ENCODE peak calls at places on chromosomes 6 and 20, in ten cellular contexts. I is Calu3; Q is A549; P is pulmonary artery endothelial cell; O is T-cell; N is NT2/D1; T is lower lobe of right lung; J is heart right ventricle; H is effector CD8-positive, alpha-beta T cell; R is memory B cell. A is an unnamed sample.

GRCh38 chr6:161984707-161985106 is 710.8 kb upstream of the AGPAT4 start:
- DNase-seq in I (no peak), Q (no peak), P (no peak), O (no peak), N (no peak), T (no peak), J (no peak), H (no peak), R (no peak), A (no peak)

GRCh38 chr6:39403304-39403703 is 80.8 kb upstream of the KCNK16 start:
- DNase-seq in I (no peak), Q (no peak), P (no peak), O (no peak), N (no peak), T (no peak), J (no peak), H (no peak), R (no peak), A (no peak)

GRCh38 chr20:63273635-63274380 is 1.2 kb downstream of the ARFGAP1 start:
- DNase-seq in I (no peak), Q (peak), P (no peak), O (no peak), N (no peak), T (no peak), J (no peak), H (no peak), R (no peak), A (no peak)

GRCh38 chr20:18090477-18090876 is 32.8 kb upstream of the OVOL2 start:
- DNase-seq in I (no peak), Q (no peak), P (no peak), O (no peak), N (no peak), T (no peak), J (no peak), H (no peak), R (no peak), A (no peak)

GRCh38 chr20:44302026-44302669 is 8.9 kb downstream of the FITM2 start:
- DNase-seq in I (no peak), Q (no peak), P (no peak), O (no peak), N (no peak), T (no peak), J (no peak), H (no peak), R (no peak), A (no peak)

GRCh38 chr20:571754-572331 is 28.3 kb upstream of the CSNK2A1 start:
- DNase-seq in I (peak), Q (no peak), P (no peak), O (no peak), N (no peak), T (peak), J (peak), H (no peak), R (no peak), A (peak)

GRCh38 chr6:170082067-170082466 is 208.8 kb downstream of the DLL1 start:
- DNase-seq in I (no peak), Q (no peak), P (no peak), O (no peak), N (no peak), T (peak), J (peak), H (no peak), R (no peak), A (peak)

GRCh38 chr6:107116328-107116892 is 1.1 kb upstream of the BEND3 start:
- DNase-seq in I (peak), Q (no peak), P (no peak), O (no peak), N (peak), T (peak), J (no peak), H (no peak), R (peak), A (peak)

GRCh38 chr6:79157961-79158644 is 76.4 kb downstream of the HMGN3 start:
- DNase-seq in I (no peak), Q (no peak), P (no peak), O (no peak), N (no peak), T (no peak), J (no peak), H (no peak), R (no peak), A (no peak)

GRCh38 chr20:34222208-34222607 is 19.0 kb upstream of the ASIP start:
- DNase-seq in I (no peak), Q (no peak), P (no peak), O (no peak), N (no peak), T (no peak), J (no peak), H (no peak), R (no peak), A (peak)

GRCh38 chr6:7108196-7108963 is 619 bp downstream of the RREB1 start:
- DNase-seq in I (peak), Q (peak), P (no peak), O (peak), N (no peak), T (peak), J (peak), H (no peak), R (no peak), A (peak)

GRCh38 chr6:135722679-135723078 is 128.8 kb upstream of the PDE7B start:
- DNase-seq in I (peak), Q (peak), P (peak), O (no peak), N (no peak), T (no peak), J (no peak), H (no peak), R (no peak), A (no peak)

GRCh38 chr20:17542993-17543412 is 11.8 kb upstream of the BFSP1 start:
- DNase-seq in I (no peak), Q (no peak), P (no peak), O (no peak), N (no peak), T (no peak), J (no peak), H (no peak), R (no peak), A (no peak)

GRCh38 chr6:121093928-121094327 is 240.4 kb downstream of the TBC1D32 start:
- DNase-seq in I (no peak), Q (no peak), P (no peak), O (no peak), N (no peak), T (no peak), J (no peak), H (no peak), R (no peak), A (no peak)

GRCh38 chr20:45890077-45890996 is 671 bp downstream of the NEURL2 start:
- DNase-seq in I (no peak), Q (peak), P (peak), O (peak), N (peak), T (peak), J (peak), H (peak), R (no peak), A (peak)

GRCh38 chr6:102197211-102197610 is 803.7 kb downstream of the GRIK2 start:
- DNase-seq in I (no peak), Q (no peak), P (no peak), O (no peak), N (no peak), T (no peak), J (no peak), H (no peak), R (no peak), A (no peak)

GRCh38 chr6:128168244-128168643 is 267.4 kb upstream of the THEMIS start:
- DNase-seq in I (no peak), Q (no peak), P (no peak), O (no peak), N (no peak), T (no peak), J (no peak), H (no peak), R (no peak), A (no peak)

GRCh38 chr6:96299525-96299924 is 222.1 kb upstream of the UFL1 start:
- DNase-seq in I (peak), Q (no peak), P (no peak), O (no peak), N (no peak), T (no peak), J (no peak), H (no peak), R (no peak), A (no peak)

GRCh38 chr6:84801250-84801649 is 36.9 kb upstream of the TBX18 start:
- DNase-seq in I (no peak), Q (no peak), P (no peak), O (no peak), N (no peak), T (no peak), J (no peak), H (no peak), R (no peak), A (no peak)

GRCh38 chr6:7978736-7979135 is 68.1 kb upstream of the TXNDC5 start:
- DNase-seq in I (no peak), Q (no peak), P (no peak), O (no peak), N (no peak), T (no peak), J (no peak), H (no peak), R (peak), A (no peak)

GRCh38 chr20:5608104-5608447 is 142.1 kb upstream of the SHLD1 start:
- DNase-seq in I (no peak), Q (no peak), P (no peak), O (no peak), N (no peak), T (no peak), J (no peak), H (no peak), R (no peak), A (no peak)

GRCh38 chr6:156131221-156131903 is 645.8 kb upstream of the ARID1B start:
- DNase-seq in I (no peak), Q (no peak), P (no peak), O (no peak), N (no peak), T (no peak), J (no peak), H (no peak), R (no peak), A (peak)

GRCh38 chr20:56995635-56996075 is 270.8 kb downstream of the BMP7 start:
- DNase-seq in I (peak), Q (peak), P (no peak), O (no peak), N (no peak), T (no peak), J (no peak), H (no peak), R (no peak), A (peak)

GRCh38 chr6:106098383-106099234 is 12.5 kb downstream of the PRDM1 start:
- DNase-seq in I (peak), Q (no peak), P (no peak), O (peak), N (no peak), T (peak), J (peak), H (no peak), R (peak), A (peak)

GRCh38 chr6:106648651-106649308 is 19.4 kb downstream of the QRSL1 start:
- DNase-seq in I (no peak), Q (no peak), P (no peak), O (no peak), N (no peak), T (no peak), J (no peak), H (no peak), R (peak), A (no peak)

GRCh38 chr20:57897156-57897874 is 187.5 kb upstream of the PMEPA1 start:
- DNase-seq in I (no peak), Q (no peak), P (no peak), O (no peak), N (no peak), T (no peak), J (no peak), H (no peak), R (no peak), A (no peak)

GRCh38 chr6:10322991-10323390 is 91.9 kb downstream of the TFAP2A start:
- DNase-seq in I (no peak), Q (no peak), P (no peak), O (no peak), N (no peak), T (no peak), J (no peak), H (no peak), R (no peak), A (no peak)

GRCh38 chr6:324729-325125 is 32.4 kb downstream of the DUSP22 start:
- DNase-seq in I (no peak), Q (no peak), P (no peak), O (no peak), N (no peak), T (peak), J (no peak), H (no peak), R (no peak), A (no peak)

GRCh38 chr6:131062245-131063027 is 609 bp downstream of the EPB41L2 start:
- DNase-seq in I (no peak), Q (no peak), P (no peak), O (no peak), N (no peak), T (peak), J (peak), H (peak), R (no peak), A (no peak)

A was measured in upper lobe of left lung.